ENCODE peak calls at places on chromosomes 16 and 17, in five cellular contexts. V, W, I, B and X are unnamed samples. For H3K4me1, the result is how much of the 10 kb centered on the place peaks cover.

GRCh38 chr16:57178793-57179212 is 7.0 kb downstream of the PSME3IP1 start:
- DNase-seq in B (peak), W (no peak), I (no peak), V (no peak), X (no peak)

GRCh38 chr17:20105539-20106291 is 96.6 kb downstream of the SPECC1 start:
- DNase-seq in B (no peak), I (no peak), V (no peak), W (no peak), X (no peak)

GRCh38 chr16:29007865-29008593 is 23.2 kb downstream of the LAT start:
- DNase-seq in I (no peak), V (peak), B (no peak), W (no peak), X (no peak)

GRCh38 chr17:41048441-41048840 is 1.3 kb upstream of the KRTAP2-1 start:
- DNase-seq in W (no peak), V (no peak), B (peak), I (no peak), X (no peak)

GRCh38 chr16:86037999-86038922 is 139.3 kb downstream of the IRF8 start:
- DNase-seq in I (no peak), V (no peak), B (no peak), W (no peak), X (no peak)

GRCh38 chr17:8857919-8858318 is 9.6 kb downstream of the PIK3R6 start:
- DNase-seq in W (peak), I (no peak), V (no peak), B (no peak), X (no peak)

GRCh38 chr17:52026075-52026474 is 132.4 kb downstream of the CA10 start:
- DNase-seq in V (no peak), B (no peak), I (no peak), W (no peak), X (no peak)

GRCh38 chr17:51260960-51261958 is 913 bp downstream of the UTP18 start:
- DNase-seq in I (peak), V (peak), W (no peak), B (peak), X (peak)

GRCh38 chr16:70429888-70430666 is 8.8 kb downstream of the ST3GAL2 start:
- DNase-seq in V (no peak), B (no peak), I (no peak), W (peak), X (no peak)

GRCh38 chr16:84048306-84048705 is 5.7 kb upstream of the SLC38A8 start:
- DNase-seq in W (no peak), B (peak), V (peak), I (peak), X (peak)

GRCh38 chr16:914453-914852 is 56.3 kb downstream of the LMF1 start:
- DNase-seq in I (no peak), V (no peak), W (peak), B (peak), X (peak)

GRCh38 chr16:79589495-79590134 is 10.9 kb downstream of the MAF start:
- DNase-seq in I (peak), B (no peak), V (no peak), W (no peak), X (no peak)

GRCh38 chr16:49592507-49593422 is 219.2 kb downstream of the C16orf78 start:
- DNase-seq in W (no peak), V (peak), B (peak), I (peak), X (peak)

GRCh38 chr17:1972429-1973160 is 52.5 kb downstream of the RTN4RL1 start:
- DNase-seq in B (no peak), I (no peak), W (no peak), V (no peak), X (no peak)

GRCh38 chr17:17416400-17417360 is 60.1 kb upstream of the MED9 start:
- DNase-seq in V (no peak), I (no peak), W (no peak), B (peak), X (no peak)

GRCh38 chr17:79921411-79922160 is 82.3 kb upstream of the CBX4 start:
- DNase-seq in B (no peak), I (no peak), V (no peak), W (peak), X (no peak)

GRCh38 chr17:79948918-79949645 is 86.6 kb downstream of the TBC1D16 start:
- DNase-seq in V (no peak), I (peak), B (no peak), W (no peak), X (no peak)

GRCh38 chr16:58197314-58198012 is 443 bp downstream of the CSNK2A2 start:
- DNase-seq in B (no peak), I (peak), W (no peak), V (peak), X (no peak)

GRCh38 chr16:48393843-48394703 is 8.9 kb upstream of the SIAH1 start:
- DNase-seq in B (no peak), V (no peak), W (no peak), I (no peak), X (no peak)

GRCh38 chr17:41870627-41871026 is 5.4 kb upstream of the KLHL11 start:
- DNase-seq in B (no peak), V (no peak), W (no peak), I (no peak), X (no peak)

GRCh38 chr17:50619489-50619888 is 15.2 kb upstream of the ABCC3 start:
- DNase-seq in W (no peak), I (no peak), B (no peak), V (no peak), X (no peak)

GRCh38 chr17:45262516-45263476 is 902 bp upstream of the SPATA32 start:
- DNase-seq in B (no peak), W (no peak), I (peak), V (no peak), X (no peak)

GRCh38 chr17:1367351-1367745 is 32.7 kb downstream of the YWHAE start:
- DNase-seq in V (no peak), I (no peak), W (no peak), B (no peak), X (no peak)

GRCh38 chr17:3729881-3730280 is 6.2 kb downstream of the HASPIN start:
- DNase-seq in B (no peak), V (no peak), I (no peak), W (no peak), X (no peak)

GRCh38 chr17:68460715-68461114 is 3.4 kb upstream of the WIPI1 start:
- DNase-seq in B (no peak), W (no peak), I (no peak), V (no peak), X (no peak)

GRCh38 chr17:62780273-62780672 is 27.8 kb downstream of the MARCHF10 start:
- DNase-seq in I (no peak), W (no peak), B (no peak), V (no peak), X (no peak)

GRCh38 chr17:29150191-29150590 is 30.0 kb downstream of the MYO18A start:
- DNase-seq in B (no peak), I (no peak), W (no peak), V (no peak), X (no peak)

GRCh38 chr17:6393368-6393952 is 41.5 kb downstream of the AIPL1 start:
- DNase-seq in I (no peak), B (peak), W (no peak), V (no peak), X (no peak)

GRCh38 chr17:18172528-18173278 is 10.9 kb upstream of the ALKBH5 start:
- DNase-seq in W (no peak), V (no peak), B (no peak), I (no peak), X (no peak)

GRCh38 chr16:80122155-80122554 is 418.6 kb upstream of the DYNLRB2 start:
- DNase-seq in I (no peak), B (no peak), W (no peak), V (no peak), X (no peak)

GRCh38 chr17:4771519-4772234 is at the start of gene TM4SF5:
- DNase-seq in I (no peak), W (no peak), V (no peak), B (peak), X (no peak)

GRCh38 chr17:80866050-80866793 is 125.4 kb upstream of the CHMP6 start:
- DNase-seq in B (peak), I (peak), W (peak), V (peak), X (peak)

GRCh38 chr17:58575511-58575910 is 61.1 kb upstream of the MTMR4 start:
- DNase-seq in I (no peak), B (no peak), W (no peak), V (no peak), X (peak)

GRCh38 chr16:19380316-19380715 is 37.4 kb upstream of the TMC5 start:
- DNase-seq in I (no peak), W (no peak), B (no peak), V (no peak), X (no peak)

GRCh38 chr17:56972111-56972730 is 5.7 kb upstream of the SCPEP1 start:
- DNase-seq in V (no peak), W (no peak), I (no peak), B (peak), X (no peak)

GRCh38 chr16:48003226-48003907 is 152.4 kb downstream of the ABCC12 start:
- DNase-seq in V (no peak), B (no peak), I (peak), W (no peak), X (no peak)

GRCh38 chr17:1557355-1558095 is 5.1 kb downstream of the PITPNA start:
- DNase-seq in B (no peak), I (no peak), W (no peak), V (no peak), X (no peak)

GRCh38 chr16:9260665-9261064 is 169.2 kb downstream of the HAPSTR1 start:
- DNase-seq in I (no peak), B (peak), W (no peak), V (no peak), X (no peak)

GRCh38 chr17:5078106-5079028 is at the start of gene ZFP3:
- DNase-seq in V (no peak), W (peak), I (peak), B (no peak), X (no peak)

GRCh38 chr16:76943936-76944335 is 247.1 kb upstream of the MON1B start:
- DNase-seq in B (no peak), V (no peak), I (no peak), W (no peak), X (no peak)

GRCh38 chr16:27286446-27286845 is 17.9 kb upstream of the NSMCE1 start:
- DNase-seq in W (no peak), B (peak), I (no peak), V (no peak), X (no peak)
- TF ChIP-seq SP1 in W (no peak), B (no peak), I (no peak), V (no peak), X (peak)

GRCh38 chr16:14186007-14186953 is 115.2 kb downstream of the MRTFB start:
- DNase-seq in B (no peak), V (no peak), W (no peak), I (peak), X (no peak)
- TF ChIP-seq MAX in B (no peak), V (no peak), W (no peak), I (no peak), X (no peak)

GRCh38 chr16:23590181-23590580 is 5.9 kb downstream of the NDUFAB1 start:
- DNase-seq in B (no peak), I (no peak), W (no peak), V (no peak), X (no peak)
- H3K4me1 ChIP-seq in B (under half), I (under half), W (under half), V (under half), X (under half)

GRCh38 chr16:75251280-75252048 is at the start of gene BCAR1:
- DNase-seq in W (no peak), B (peak), V (peak), I (peak), X (no peak)
- TF ChIP-seq SP1 in W (no peak), B (no peak), V (no peak), I (no peak), X (no peak)

GRCh38 chr16:87927195-87927562 is 9.2 kb downstream of the CA5A start:
- DNase-seq in W (no peak), V (no peak), B (no peak), I (no peak), X (no peak)
- TF ChIP-seq MAX in W (no peak), V (no peak), B (no peak), I (no peak), X (no peak)

GRCh38 chr17:48541574-48542113 is 3.3 kb downstream of the HOXB2 start:
- DNase-seq in V (peak), I (peak), W (no peak), B (no peak), X (no peak)
- H3K4me1 ChIP-seq in V (under half), I (under half), W (under half), B (under half), X (under half)

GRCh38 chr16:68075980-68076379 is 9.2 kb upstream of the NFATC3 start:
- DNase-seq in V (no peak), W (no peak), B (no peak), I (peak), X (no peak)

GRCh38 chr16:68076560-68076959 is 8.6 kb upstream of the NFATC3 start:
- DNase-seq in I (peak), W (no peak), B (no peak), V (no peak), X (no peak)

GRCh38 chr16:68077866-68078725 is 7.1 kb upstream of the NFATC3 start:
- DNase-seq in I (peak), W (no peak), V (no peak), B (no peak), X (no peak)

GRCh38 chr16:68079616-68080344 is 5.4 kb upstream of the NFATC3 start:
- DNase-seq in B (peak), V (peak), W (no peak), I (peak), X (no peak)

GRCh38 chr16:68078726-68079615 is 6.2 kb upstream of the NFATC3 start:
- DNase-seq in B (no peak), V (no peak), I (peak), W (no peak), X (no peak)
- TF ChIP-seq SP1 in B (no peak), V (no peak), I (no peak), W (no peak), X (no peak)

DNA sequence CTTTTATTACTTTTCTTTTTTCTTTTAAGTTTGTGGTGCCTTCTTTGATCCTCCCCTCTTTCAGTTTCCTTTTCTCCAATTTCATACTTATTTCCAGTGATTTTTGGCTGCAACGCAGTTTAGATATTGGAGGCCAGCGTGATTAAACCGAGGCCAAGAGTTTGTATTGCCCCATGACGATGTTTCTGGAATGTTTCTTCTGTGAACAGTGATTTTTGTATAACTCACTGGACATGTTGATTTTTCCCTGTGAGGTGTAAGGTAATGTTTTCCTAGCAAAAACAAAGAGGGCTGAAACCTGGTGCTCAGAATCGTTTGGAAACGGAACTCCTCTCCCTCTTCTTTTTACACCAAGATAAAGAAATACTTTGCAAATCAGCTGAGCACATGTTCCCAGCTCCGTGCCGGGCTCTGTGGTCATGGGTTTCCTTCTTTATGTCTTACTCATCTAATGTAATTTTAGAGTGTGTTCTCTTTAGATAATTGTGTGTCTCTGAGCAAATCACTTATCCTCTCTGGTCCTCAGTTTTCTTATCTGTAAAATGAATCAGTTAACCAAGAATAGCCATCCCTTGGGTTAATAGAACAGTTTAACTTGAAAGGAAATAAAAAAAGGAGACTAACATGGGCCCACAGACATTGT is 344.4 kb downstream of the WWOX start:
- DNase-seq in V (no peak), I (peak), W (no peak), B (no peak), X (no peak)
- TF ChIP-seq MAX in V (no peak), I (no peak), W (no peak), B (no peak), X (no peak)

GRCh38 chr16:72023962-72024361 is 15.4 kb downstream of the DHODH start:
- DNase-seq in I (no peak), V (no peak), W (no peak), B (peak), X (no peak)
- H3K4me1 ChIP-seq in I (under half), V (under half), W (under half), B (half or more), X (under half)

GRCh38 chr16:65618931-65619330 is 497.1 kb upstream of the CDH11 start:
- DNase-seq in B (no peak), W (no peak), V (no peak), I (no peak), X (no peak)

GRCh38 chr16:65624246-65624645 is 502.4 kb upstream of the CDH11 start:
- DNase-seq in V (no peak), I (no peak), W (no peak), B (no peak), X (no peak)

GRCh38 chr16:65622161-65622560 is 500.3 kb upstream of the CDH11 start:
- DNase-seq in B (no peak), W (no peak), I (no peak), V (no peak), X (no peak)

GRCh38 chr16:65619606-65620005 is 497.7 kb upstream of the CDH11 start:
- DNase-seq in W (no peak), I (no peak), V (no peak), B (no peak), X (no peak)

GRCh38 chr16:65621640-65622039 is 499.8 kb upstream of the CDH11 start:
- DNase-seq in B (no peak), I (no peak), V (no peak), W (no peak), X (no peak)
- TF ChIP-seq SP1 in B (no peak), I (no peak), V (no peak), W (no peak), X (no peak)